ENCODE peak calls at places on chromosomes 4 and X, in nine cellular contexts. J is left cardiac atrium, D is astrocyte of the spinal cord, S is H9, O is tibial artery, T is fibroblast of villous mesenchyme, R is HuH-7.5, H is sigmoid colon, G is HS-5. U is an unnamed sample.

GRCh38 chrX:85963736-85964135 is 83.6 kb downstream of the CHM start:
- DNase-seq in J (no peak), D (peak), S (no peak), O (no peak), T (peak), R (no peak), H (no peak), G (peak), U (peak)

GRCh38 chrX:119374736-119375135 is 24.4 kb upstream of the SLC25A43 start:
- DNase-seq in J (no peak), D (no peak), S (no peak), O (no peak), T (no peak), R (no peak), H (no peak), G (peak), U (peak)

GRCh38 chr4:52837716-52838558 is 24.2 kb upstream of the RASL11B start:
- DNase-seq in J (no peak), D (peak), S (no peak), O (no peak), T (peak), R (peak), H (no peak), G (no peak), U (peak)

GRCh38 chrX:40143001-40143400 is 45.2 kb upstream of the BCOR start:
- DNase-seq in J (no peak), D (no peak), S (peak), O (no peak), T (no peak), R (no peak), H (no peak), G (no peak), U (no peak)

GRCh38 chrX:115679460-115679859 is 118.5 kb downstream of the PLS3 start:
- DNase-seq in J (no peak), D (peak), S (no peak), O (no peak), T (peak), R (no peak), H (no peak), G (no peak), U (peak)

GRCh38 chrX:142977128-142977914 is 48.4 kb upstream of the SPANXN4 start:
- DNase-seq in J (no peak), D (no peak), S (no peak), O (no peak), T (no peak), R (no peak), H (no peak), G (no peak), U (no peak)

GRCh38 chr4:120017939-120018692 is 48.5 kb downstream of the MAD2L1 start:
- DNase-seq in J (no peak), D (no peak), S (no peak), O (no peak), T (no peak), R (no peak), H (no peak), G (no peak), U (no peak)

GRCh38 chrX:150736478-150736877 is 43.3 kb downstream of the MTMR1 start:
- DNase-seq in J (no peak), D (no peak), S (no peak), O (no peak), T (no peak), R (no peak), H (no peak), G (no peak), U (no peak)

GRCh38 chr4:26150948-26151347 is 169.9 kb upstream of the RBPJ start:
- DNase-seq in J (no peak), D (no peak), S (no peak), O (no peak), T (no peak), R (no peak), H (no peak), G (peak), U (no peak)

GRCh38 chrX:1012678-1013300 is 199.7 kb downstream of the CRLF2 start:
- DNase-seq in J (no peak), D (no peak), S (no peak), O (no peak), T (no peak), R (no peak), H (no peak), G (no peak), U (no peak)

GRCh38 chr4:71262161-71262560 is 76.7 kb upstream of the SLC4A4 start:
- DNase-seq in J (no peak), D (peak), S (no peak), O (no peak), T (peak), R (no peak), H (no peak), G (no peak), U (no peak)

GRCh38 chrX:68307767-68308166 is 125.5 kb downstream of the OPHN1 start:
- DNase-seq in J (no peak), D (peak), S (no peak), O (no peak), T (peak), R (no peak), H (no peak), G (peak), U (peak)

GRCh38 chr4:99248714-99249113 is 29.7 kb upstream of the ADH6 start:
- DNase-seq in J (no peak), D (no peak), S (no peak), O (no peak), T (no peak), R (no peak), H (no peak), G (peak), U (peak)

GRCh38 chrX:132199941-132200340 is 19.3 kb downstream of the RAP2C start:
- DNase-seq in J (no peak), D (no peak), S (no peak), O (no peak), T (no peak), R (no peak), H (no peak), G (no peak), U (no peak)

GRCh38 chr4:95092762-95093161 is 335.0 kb downstream of the BMPR1B start:
- DNase-seq in J (no peak), D (peak), S (no peak), O (no peak), T (no peak), R (no peak), H (no peak), G (no peak), U (no peak)

GRCh38 chrX:22220941-22221340 is 51.8 kb upstream of the CBLL2 start:
- DNase-seq in J (no peak), D (peak), S (no peak), O (no peak), T (peak), R (no peak), H (no peak), G (peak), U (peak)

GRCh38 chrX:103157511-103158316 is 57.2 kb upstream of the BEX4 start:
- DNase-seq in J (no peak), D (peak), S (no peak), O (no peak), T (peak), R (no peak), H (no peak), G (no peak), U (peak)

GRCh38 chrX:42694260-42694815 is 83.6 kb downstream of the PPP1R2C start:
- DNase-seq in J (no peak), D (no peak), S (no peak), O (no peak), T (no peak), R (no peak), H (no peak), G (no peak), U (no peak)

GRCh38 chr4:147865926-147866325 is 134.0 kb downstream of the ARHGAP10 start:
- DNase-seq in J (no peak), D (peak), S (no peak), O (no peak), T (peak), R (no peak), H (no peak), G (no peak), U (peak)

GRCh38 chrX:100812216-100813158 is 7.7 kb upstream of the CSTF2 start:
- DNase-seq in J (no peak), D (no peak), S (peak), O (no peak), T (no peak), R (no peak), H (no peak), G (no peak), U (peak)

GRCh38 chr4:75845992-75846391 is 56.3 kb downstream of the PPEF2 start:
- DNase-seq in J (no peak), D (peak), S (no peak), O (no peak), T (peak), R (no peak), H (no peak), G (no peak), U (no peak)

GRCh38 chr4:108814327-108814726 is 51.5 kb upstream of the ETNPPL start:
- DNase-seq in J (no peak), D (no peak), S (no peak), O (no peak), T (no peak), R (no peak), H (no peak), G (no peak), U (no peak)

GRCh38 chrX:69215161-69215560 is 49.9 kb upstream of the PJA1 start:
- DNase-seq in J (no peak), D (no peak), S (no peak), O (no peak), T (no peak), R (no peak), H (no peak), G (no peak), U (no peak)

GRCh38 chr4:76874176-76874575 is 23.8 kb downstream of the SOWAHB start:
- DNase-seq in J (no peak), D (no peak), S (no peak), O (no peak), T (no peak), R (no peak), H (no peak), G (no peak), U (peak)

GRCh38 chr4:156606444-156607197 is 365.0 kb downstream of the PDGFC start:
- DNase-seq in J (no peak), D (peak), S (no peak), O (no peak), T (peak), R (no peak), H (no peak), G (no peak), U (peak)

GRCh38 chr4:108072300-108072699 is 82.6 kb downstream of the HADH start:
- DNase-seq in J (no peak), D (no peak), S (no peak), O (no peak), T (no peak), R (no peak), H (no peak), G (no peak), U (no peak)

GRCh38 chrX:5233830-5234229 is 994.8 kb downstream of the NLGN4X start:
- DNase-seq in J (no peak), D (no peak), S (no peak), O (no peak), T (no peak), R (no peak), H (no peak), G (no peak), U (no peak)

GRCh38 chr4:101229116-101229515 is 118.2 kb downstream of the PPP3CA start:
- DNase-seq in J (no peak), D (peak), S (no peak), O (no peak), T (peak), R (no peak), H (no peak), G (no peak), U (peak)

GRCh38 chr4:151488968-151489367 is 80.0 kb downstream of the FHIP1A start:
- DNase-seq in J (no peak), D (no peak), S (no peak), O (no peak), T (no peak), R (no peak), H (no peak), G (no peak), U (no peak)

GRCh38 chr4:5050520-5050955 is 742 bp upstream of the STK32B start:
- DNase-seq in J (peak), D (peak), S (peak), O (peak), T (peak), R (peak), H (peak), G (no peak), U (peak)

U was measured in choroid plexus epithelial cell.